ENCODE peak calls at places on chromosomes 13 and 19, in ten cellular contexts. X is Panc1, H is GM23338, S is prostate gland, Z is tibial nerve, C is HCT116, Y is right lobe of liver, L is sigmoid colon, F is dorsolateral prefrontal cortex, G is neural progenitor cell. E is an unnamed sample.

GRCh38 chr19:54164369-54165068 is 5.0 kb upstream of the LENG1 start:
- DNase-seq in X (no peak), C (peak), F (no peak), L (peak), G (peak), Z (peak), H (peak), Y (peak), S (peak), E (peak)

GRCh38 chr13:71773534-71773933 is 93.5 kb downstream of the DACH1 start:
- DNase-seq in Z (no peak), Y (no peak), F (no peak), C (no peak), H (no peak), X (no peak), L (no peak), G (no peak), S (no peak), E (no peak)

GRCh38 chr13:34414616-34415015 is 527.5 kb upstream of the NBEA start:
- DNase-seq in H (no peak), Z (no peak), C (no peak), X (no peak), G (no peak), F (no peak), Y (no peak), L (no peak), S (no peak), E (no peak)

GRCh38 chr13:66627512-66627911 is 602.6 kb downstream of the PCDH9 start:
- DNase-seq in Y (no peak), H (peak), G (no peak), S (no peak), C (no peak), X (no peak), L (no peak), F (no peak), Z (no peak), E (no peak)

GRCh38 chr13:75666646-75667351 is 30.7 kb downstream of the LMO7 start:
- DNase-seq in Y (no peak), X (no peak), L (no peak), S (no peak), G (no peak), H (peak), C (no peak), Z (no peak), F (no peak), E (no peak)

GRCh38 chr13:26475176-26476110 is 82.0 kb upstream of the WASF3 start:
- DNase-seq in H (peak), F (no peak), X (no peak), L (no peak), C (no peak), Z (no peak), G (peak), S (no peak), Y (no peak), E (peak)

GRCh38 chr19:44809856-44810554 is 1.1 kb downstream of the BCAM start:
- DNase-seq in Z (no peak), Y (no peak), H (no peak), S (no peak), X (no peak), L (no peak), C (no peak), G (peak), F (no peak), E (no peak)

GRCh38 chr19:58387338-58388174 is 487 bp downstream of the RPS5 start:
- DNase-seq in Y (peak), X (no peak), L (no peak), C (no peak), S (no peak), F (no peak), Z (no peak), G (no peak), H (no peak), E (no peak)

GRCh38 chr13:108427355-108427754 is 157.8 kb downstream of the TNFSF13B start:
- DNase-seq in X (no peak), G (no peak), H (no peak), L (no peak), Z (no peak), S (no peak), Y (no peak), F (peak), C (no peak), E (no peak)

GRCh38 chr13:77028202-77028601 is 1.2 kb upstream of the FBXL3 start:
- DNase-seq in L (no peak), X (no peak), F (no peak), Y (no peak), G (no peak), Z (no peak), C (no peak), H (no peak), S (no peak), E (peak)
- H3K27ac ChIP-seq in L (peak), X (no peak), F (no peak), Y (no peak), G (no peak), Z (peak), C (no peak), H (peak), S (peak), E (peak)

GRCh38 chr19:48393196-48393558 is 291 bp upstream of the GRIN2D start:
- DNase-seq in H (peak), S (no peak), C (no peak), L (no peak), Z (no peak), F (no peak), G (no peak), Y (no peak), X (no peak), E (no peak)
- H3K4me3 ChIP-seq in H (peak), S (no peak), C (peak), L (peak), Z (no peak), F (peak), G (peak), Y (no peak), X (peak), E (no peak)

GRCh38 chr19:4829001-4829712 is 2.4 kb downstream of the TICAM1 start:
- DNase-seq in X (no peak), C (no peak), F (no peak), S (no peak), H (no peak), G (no peak), Y (peak), L (no peak), Z (no peak), E (no peak)
- H3K27ac ChIP-seq in X (no peak), C (no peak), F (no peak), S (no peak), H (no peak), G (no peak), Y (peak), L (no peak), Z (peak), E (no peak)

DNA sequence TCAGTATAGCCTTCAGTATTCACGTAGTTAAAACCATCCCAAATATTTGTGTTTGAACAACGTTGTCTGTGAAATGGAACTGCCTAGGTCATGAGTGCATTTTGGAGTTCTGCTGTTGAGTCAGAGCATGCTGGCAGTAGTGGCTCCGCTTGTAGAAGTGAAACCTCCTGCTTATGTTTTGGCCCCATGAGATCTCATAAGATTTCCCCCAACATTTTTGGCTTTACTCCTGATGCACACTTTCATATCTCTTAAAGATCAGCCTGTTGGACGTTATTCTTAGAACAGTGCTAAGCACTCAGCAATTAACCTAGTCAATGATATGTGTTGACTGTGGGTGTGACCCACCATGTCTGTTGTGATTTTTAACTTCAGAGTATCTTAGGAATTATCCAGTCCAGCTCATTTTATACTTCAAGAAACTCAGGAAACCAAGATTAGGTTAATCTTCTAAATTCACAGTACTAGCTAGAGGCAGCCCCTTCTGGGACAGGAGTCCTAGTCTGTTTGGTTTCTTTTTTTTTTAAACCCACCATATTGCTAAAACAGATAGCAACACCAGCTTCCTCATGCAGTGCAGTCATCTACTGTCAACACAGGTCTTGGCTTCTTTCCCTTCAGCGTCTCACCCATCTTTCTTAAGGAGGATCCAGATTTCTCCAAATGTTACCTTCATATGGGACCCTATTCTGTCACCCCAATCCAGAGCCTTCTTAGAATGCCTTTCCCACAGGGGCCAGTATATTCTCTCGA is 26.2 kb downstream of the RAP2A start:
- DNase-seq in X (no peak), F (no peak), G (no peak), Z (no peak), C (no peak), Y (no peak), S (no peak), H (no peak), L (no peak), E (no peak)
- H3K4me3 ChIP-seq in X (no peak), F (no peak), G (no peak), Z (no peak), C (no peak), Y (no peak), S (no peak), H (no peak), L (no peak), E (no peak)

DNA sequence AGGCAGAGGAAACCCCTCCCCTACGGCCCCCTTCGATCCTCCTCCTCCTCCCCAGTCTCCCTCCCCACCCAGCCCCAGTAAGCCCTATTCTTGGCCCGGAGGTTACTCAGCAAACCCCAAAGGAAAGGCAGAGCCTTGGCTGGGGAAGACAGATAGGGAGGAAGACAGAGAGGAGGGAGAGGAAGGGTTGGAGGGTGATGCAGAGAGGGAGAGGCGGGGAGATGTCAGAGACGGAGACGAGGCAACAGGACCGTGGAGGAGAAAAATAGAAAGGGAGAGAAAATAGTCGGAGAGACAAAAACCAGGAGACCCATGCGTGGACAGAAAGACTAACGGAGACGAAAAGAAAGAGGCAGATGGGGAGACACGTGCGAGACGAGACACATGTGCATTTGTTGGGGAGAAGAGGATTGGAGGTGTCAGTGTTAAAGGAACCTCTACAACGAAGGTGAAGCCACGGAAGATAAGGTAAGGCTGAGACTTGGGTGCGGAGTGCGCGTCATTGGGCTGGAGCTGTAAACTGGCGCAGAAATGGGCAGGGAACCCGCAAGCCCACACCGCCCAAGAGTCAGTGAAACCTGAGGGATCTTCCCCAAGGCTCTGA is 2.9 kb downstream of the TGFB1 start:
- DNase-seq in L (no peak), G (no peak), F (no peak), Y (no peak), X (no peak), H (peak), S (no peak), Z (no peak), C (no peak), E (no peak)
- H3K27ac ChIP-seq in L (peak), G (no peak), F (no peak), Y (no peak), X (peak), H (no peak), S (peak), Z (peak), C (peak), E (peak)

DNA sequence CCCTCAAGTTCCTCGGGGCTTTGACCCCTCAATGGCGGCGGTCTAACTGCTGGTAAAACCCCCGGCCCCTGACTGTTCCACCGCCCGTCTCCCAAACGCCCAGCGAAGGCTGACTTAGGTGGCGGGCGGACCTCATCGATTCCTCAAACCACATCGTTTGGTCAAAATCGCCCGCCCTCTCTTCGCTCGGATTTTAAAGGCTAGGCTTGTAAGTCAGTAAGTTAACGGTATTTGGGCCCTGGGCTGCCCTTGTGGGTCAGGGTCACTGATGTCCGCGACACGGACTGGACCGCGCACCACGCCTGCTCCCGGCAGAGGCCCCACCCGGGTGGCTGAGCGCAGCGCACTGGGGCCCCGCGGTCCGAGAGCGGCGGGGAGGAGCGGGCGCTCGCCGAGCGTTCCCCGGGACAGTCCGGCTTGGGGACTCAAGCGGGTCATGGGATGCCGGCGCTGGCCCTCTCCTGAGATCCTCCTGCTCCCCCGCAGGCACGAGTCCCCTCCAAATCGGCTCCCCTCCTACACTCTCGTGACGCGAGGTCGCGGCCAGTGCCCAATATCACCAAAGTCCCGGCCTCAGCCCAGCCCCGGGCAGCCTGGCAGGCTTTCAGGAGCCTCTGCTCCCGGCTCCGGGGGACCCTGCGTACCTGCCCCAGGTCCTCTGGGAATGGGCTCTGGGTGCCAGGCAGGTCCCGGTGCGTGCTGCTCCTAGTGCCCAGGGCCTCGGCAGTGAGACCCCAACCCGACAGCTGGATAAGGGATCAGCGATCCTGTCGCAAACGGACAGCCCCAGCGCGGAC is 990 bp downstream of the FLT1 start:
- DNase-seq in H (peak), C (no peak), S (no peak), F (no peak), Z (no peak), L (no peak), G (peak), Y (peak), X (no peak), E (no peak)
- H3K4me3 ChIP-seq in H (peak), C (no peak), S (peak), F (peak), Z (peak), L (peak), G (peak), Y (peak), X (peak), E (peak)

GRCh38 chr13:101727118-101727517 is 274.6 kb downstream of the ITGBL1 start:
- DNase-seq in F (no peak), L (no peak), C (no peak), Y (no peak), X (no peak), G (no peak), S (no peak), Z (no peak), H (no peak), E (no peak)

GRCh38 chr13:101726681-101727080 is 274.2 kb downstream of the ITGBL1 start:
- DNase-seq in C (no peak), Y (no peak), Z (no peak), L (no peak), S (no peak), F (no peak), X (no peak), H (no peak), G (no peak), E (no peak)

GRCh38 chr13:101728021-101728420 is 275.5 kb downstream of the ITGBL1 start:
- DNase-seq in Y (no peak), G (no peak), Z (no peak), X (no peak), H (no peak), S (no peak), F (no peak), L (no peak), C (no peak), E (no peak)

GRCh38 chr13:101728615-101729014 is 276.1 kb downstream of the ITGBL1 start:
- DNase-seq in Y (no peak), F (no peak), Z (no peak), X (no peak), S (no peak), H (no peak), G (no peak), L (no peak), C (no peak), E (no peak)

DNA sequence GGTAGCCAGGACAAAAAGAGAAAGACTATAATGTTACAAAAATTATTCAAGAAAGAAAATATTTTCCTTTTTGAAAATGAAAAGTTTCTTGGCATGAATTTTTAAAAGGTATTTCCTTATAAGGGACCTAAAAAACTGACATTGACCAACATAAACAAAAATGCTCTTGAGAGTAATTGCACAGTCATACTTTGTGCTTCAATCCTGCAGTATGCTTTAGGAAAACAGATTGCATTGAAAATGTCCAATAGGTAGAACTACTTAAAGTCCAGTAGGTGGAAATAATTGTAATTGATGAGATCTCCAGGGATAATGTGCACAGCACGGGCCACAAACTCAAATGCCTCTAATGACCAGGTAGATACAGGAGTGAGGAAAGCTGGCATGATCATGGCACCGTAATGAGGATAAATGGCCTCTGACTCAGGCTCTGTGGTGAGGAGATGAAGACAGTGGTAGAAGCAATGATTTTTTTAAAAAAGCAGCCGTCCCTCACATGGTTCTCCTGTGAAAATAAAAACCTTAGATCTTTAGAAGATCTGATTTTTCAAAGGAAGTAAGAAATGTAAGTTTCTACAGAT is 278.0 kb downstream of the ITGBL1 start:
- DNase-seq in F (no peak), H (no peak), C (no peak), G (no peak), S (no peak), Z (no peak), L (no peak), X (no peak), Y (no peak), E (no peak)
- H3K27ac ChIP-seq in F (no peak), H (no peak), C (no peak), G (no peak), S (no peak), Z (no peak), L (no peak), X (no peak), Y (no peak), E (no peak)

E was measured in right atrium auricular region.